ENCODE peak calls at places on chromosomes 3 and 15, in eight cellular contexts. M is dorsolateral prefrontal cortex, V is psoas muscle, A is colonic mucosa, Y is upper lobe of left lung, T is fibroblast of villous mesenchyme, Z is PC-3, X is cardiac muscle cell. S is an unnamed sample.

GRCh38 chr3:45227946-45228345 is 1.9 kb upstream of the TMEM158 start:
- DNase-seq in M (no peak), V (no peak), A (no peak), Y (no peak), T (no peak), Z (no peak), X (peak), S (no peak)

GRCh38 chr15:59384507-59384906 is 11.8 kb upstream of the MYO1E start:
- DNase-seq in M (no peak), V (no peak), A (no peak), Y (no peak), T (no peak), Z (no peak), X (no peak), S (no peak)

GRCh38 chr3:180804871-180805430 is 107.5 kb upstream of the FXR1 start:
- DNase-seq in M (no peak), V (no peak), A (no peak), Y (no peak), T (peak), Z (peak), X (peak), S (peak)

GRCh38 chr3:137792633-137793271 is 28.6 kb downstream of the SOX14 start:
- DNase-seq in M (no peak), V (no peak), A (no peak), Y (no peak), T (peak), Z (peak), X (peak), S (peak)

GRCh38 chr3:111691293-111691909 is 96.3 kb upstream of the ZBED2 start:
- DNase-seq in M (no peak), V (no peak), A (no peak), Y (no peak), T (peak), Z (peak), X (peak), S (peak)

GRCh38 chr3:111582114-111582461 is 13.1 kb downstream of the ZBED2 start:
- DNase-seq in M (no peak), V (no peak), A (no peak), Y (peak), T (peak), Z (peak), X (no peak), S (peak)

GRCh38 chr3:28232659-28233058 is 8.8 kb upstream of the CMC1 start:
- DNase-seq in M (no peak), V (no peak), A (no peak), Y (no peak), T (no peak), Z (no peak), X (no peak), S (no peak)

GRCh38 chr15:29812384-29812694 is 9.9 kb downstream of the TJP1 start:
- DNase-seq in M (no peak), V (no peak), A (peak), Y (no peak), T (peak), Z (peak), X (no peak), S (peak)

GRCh38 chr15:80474224-80474619 is 70.0 kb downstream of the ARNT2 start:
- DNase-seq in M (no peak), V (no peak), A (no peak), Y (no peak), T (no peak), Z (no peak), X (no peak), S (no peak)

GRCh38 chr3:53729130-53729529 is 117.1 kb downstream of the CHDH start:
- DNase-seq in M (no peak), V (no peak), A (no peak), Y (no peak), T (no peak), Z (no peak), X (no peak), S (no peak)

GRCh38 chr15:51908312-51908711 is 63.3 kb downstream of the LEO1 start:
- DNase-seq in M (no peak), V (no peak), A (no peak), Y (no peak), T (peak), Z (peak), X (no peak), S (peak)

GRCh38 chr15:59933607-59934006 is 70.5 kb upstream of the FOXB1 start:
- DNase-seq in M (no peak), V (no peak), A (no peak), Y (no peak), T (peak), Z (peak), X (no peak), S (no peak)

GRCh38 chr3:148556664-148557063 is 141.0 kb upstream of the AGTR1 start:
- DNase-seq in M (no peak), V (no peak), A (no peak), Y (no peak), T (no peak), Z (no peak), X (no peak), S (no peak)

GRCh38 chr15:66276546-66276945 is 16.8 kb upstream of the DIS3L start:
- DNase-seq in M (no peak), V (no peak), A (no peak), Y (no peak), T (no peak), Z (no peak), X (no peak), S (no peak)

GRCh38 chr3:177145954-177146353 is 51.3 kb downstream of the TBL1XR1 start:
- DNase-seq in M (no peak), V (no peak), A (no peak), Y (no peak), T (no peak), Z (no peak), X (no peak), S (no peak)

GRCh38 chr3:73745429-73746247 is 120.9 kb upstream of the PDZRN3 start:
- DNase-seq in M (no peak), V (peak), A (no peak), Y (no peak), T (no peak), Z (no peak), X (no peak), S (no peak)

GRCh38 chr3:52004906-52005395 is 9.3 kb upstream of the RPL29 start:
- DNase-seq in M (no peak), V (no peak), A (no peak), Y (no peak), T (no peak), Z (no peak), X (no peak), S (no peak)

GRCh38 chr3:16907245-16907644 is 22.5 kb downstream of the PLCL2 start:
- DNase-seq in M (no peak), V (no peak), A (no peak), Y (no peak), T (no peak), Z (peak), X (no peak), S (no peak)

GRCh38 chr15:54772663-54773062 is 424.1 kb downstream of the RSL24D1 start:
- DNase-seq in M (no peak), V (no peak), A (no peak), Y (no peak), T (no peak), Z (no peak), X (no peak), S (no peak)

GRCh38 chr3:43144811-43145490 is 39.1 kb upstream of the POMGNT2 start:
- DNase-seq in M (no peak), V (no peak), A (no peak), Y (no peak), T (peak), Z (peak), X (no peak), S (peak)
- TF ChIP-seq CTCF in M (no peak), V (no peak), A (no peak), Y (no peak), T (no peak), Z (no peak), X (no peak), S (no peak)

GRCh38 chr15:68277605-68278344 is at the start of gene FEM1B:
- DNase-seq in M (peak), V (peak), A (peak), Y (peak), T (peak), Z (peak), X (peak), S (peak)
- TF ChIP-seq CTCF in M (no peak), V (peak), A (no peak), Y (no peak), T (no peak), Z (no peak), X (no peak), S (no peak)

GRCh38 chr15:41971893-41972340 is 440 bp downstream of the EHD4 start:
- DNase-seq in M (peak), V (no peak), A (peak), Y (peak), T (no peak), Z (no peak), X (peak), S (no peak)

GRCh38 chr15:41969851-41970431 is 2.4 kb downstream of the EHD4 start:
- DNase-seq in M (no peak), V (no peak), A (no peak), Y (no peak), T (no peak), Z (peak), X (no peak), S (no peak)

GRCh38 chr15:41970456-41970855 is 1.9 kb downstream of the EHD4 start:
- DNase-seq in M (no peak), V (no peak), A (no peak), Y (no peak), T (no peak), Z (no peak), X (no peak), S (no peak)

GRCh38 chr15:41972341-41973237 is at the start of gene EHD4:
- DNase-seq in M (peak), V (peak), A (peak), Y (peak), T (peak), Z (peak), X (peak), S (peak)

DNA sequence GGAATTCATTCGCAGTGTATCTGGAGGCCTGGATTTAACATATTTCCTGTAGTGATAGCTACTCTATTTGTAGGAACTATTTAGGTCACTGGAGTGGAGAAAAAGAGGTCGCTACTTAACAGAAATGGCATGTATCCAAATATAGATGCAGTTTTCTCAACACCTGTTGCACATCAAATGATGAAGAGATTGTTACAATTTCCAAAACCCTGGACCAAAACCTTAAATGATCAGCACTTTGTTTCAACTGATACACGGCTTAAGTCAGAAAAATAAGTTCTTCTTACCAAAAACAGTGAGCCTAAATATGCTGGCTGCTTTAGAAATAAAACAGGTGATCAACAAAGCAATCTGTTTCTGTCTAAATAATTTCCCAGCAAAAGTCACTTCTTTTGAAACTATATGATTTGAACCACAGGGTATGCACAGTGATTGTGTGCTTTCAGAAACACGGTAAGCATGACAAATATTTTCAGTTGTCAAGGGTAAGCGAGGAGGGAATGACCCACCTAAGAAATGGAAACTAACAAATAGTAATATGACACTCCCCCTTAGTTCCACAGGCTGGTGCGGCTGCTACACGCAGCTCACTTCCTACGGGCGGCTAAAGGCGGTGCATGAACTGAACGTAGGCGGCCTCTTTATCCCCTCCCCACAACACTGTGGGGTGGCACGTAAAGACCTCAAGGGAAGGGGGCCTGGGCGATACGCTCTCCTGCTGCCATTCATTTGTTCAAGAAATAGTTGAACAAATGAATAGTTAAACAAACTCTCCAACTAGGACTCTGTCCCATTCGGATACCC is 1.1 kb downstream of the EHD4 start:
- DNase-seq in M (peak), V (peak), A (peak), Y (peak), T (peak), Z (peak), X (peak), S (peak)
- TF ChIP-seq CTCF in M (no peak), V (no peak), A (no peak), Y (no peak), T (no peak), Z (no peak), X (no peak), S (no peak)

DNA sequence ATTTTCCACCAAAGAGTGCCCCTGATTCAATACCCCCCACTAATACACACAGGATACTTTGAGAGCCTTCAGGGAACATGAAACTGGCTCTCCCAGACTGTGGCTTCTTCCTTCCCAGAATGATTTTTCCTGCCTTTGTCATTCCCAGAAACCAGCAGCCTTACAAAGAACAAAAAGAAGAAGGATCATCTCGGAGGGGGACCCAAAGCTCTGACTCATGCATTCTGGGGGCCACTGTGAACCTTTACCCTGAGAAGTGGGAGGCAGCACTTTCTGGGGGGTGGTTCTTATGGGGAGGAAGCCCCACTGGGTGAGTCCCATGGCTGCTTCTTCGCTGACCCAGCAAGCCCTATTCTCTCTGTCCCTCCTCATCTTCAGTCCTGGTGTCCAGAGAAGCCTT is 44.7 kb upstream of the RAD18 start:
- DNase-seq in M (no peak), V (no peak), A (no peak), Y (no peak), T (no peak), Z (no peak), X (no peak), S (no peak)
- TF ChIP-seq CTCF in M (no peak), V (no peak), A (no peak), Y (no peak), T (no peak), Z (no peak), X (no peak), S (no peak)